ENCODE peak calls at places on chromosomes 1 and 21, in five cellular contexts. One of them, this sample, is unnamed. For H4K20me1, the result is how much of the 10 kb centered on the place peaks cover.

GRCh38 chr1:67430358-67431155 is at the start of gene SERBP1:
- DNase-seq in GM23338: peak
- DNase-seq in HCT116: peak
- DNase-seq in PC-3: peak
- DNase-seq in SK-N-SH: peak
- DNase-seq in this sample: peak

GRCh38 chr1:119048624-119049404 is 60.7 kb upstream of the TBX15 start:
- DNase-seq in HCT116: no peak
- DNase-seq in SK-N-SH: no peak
- DNase-seq in GM23338: no peak
- DNase-seq in PC-3: no peak
- DNase-seq in this sample: no peak

GRCh38 chr21:38660333-38661295 is 145.1 kb upstream of the ETS2 start:
- DNase-seq in GM23338: peak
- DNase-seq in HCT116: no peak
- DNase-seq in SK-N-SH: peak
- DNase-seq in PC-3: no peak
- DNase-seq in this sample: no peak

GRCh38 chr1:2090216-2090890 is 40.1 kb downstream of the PRKCZ start:
- DNase-seq in HCT116: no peak
- DNase-seq in GM23338: no peak
- DNase-seq in SK-N-SH: no peak
- DNase-seq in PC-3: no peak
- DNase-seq in this sample: no peak

GRCh38 chr1:21607549-21608529 is 61.3 kb downstream of the RAP1GAP start:
- DNase-seq in HCT116: peak
- DNase-seq in PC-3: peak
- DNase-seq in GM23338: peak
- DNase-seq in SK-N-SH: peak
- DNase-seq in this sample: peak

GRCh38 chr1:156582388-156583022 is 3.0 kb downstream of the TTC24 start:
- DNase-seq in PC-3: no peak
- DNase-seq in GM23338: no peak
- DNase-seq in SK-N-SH: no peak
- DNase-seq in HCT116: no peak
- DNase-seq in this sample: peak

GRCh38 chr1:180151508-180151907 is 3.2 kb upstream of the QSOX1 start:
- DNase-seq in PC-3: peak
- DNase-seq in SK-N-SH: no peak
- DNase-seq in HCT116: no peak
- DNase-seq in GM23338: no peak
- DNase-seq in this sample: no peak

GRCh38 chr21:37461494-37461893 is 94.9 kb downstream of the DYRK1A start:
- DNase-seq in GM23338: no peak
- DNase-seq in PC-3: no peak
- DNase-seq in HCT116: no peak
- DNase-seq in SK-N-SH: no peak
- DNase-seq in this sample: no peak

GRCh38 chr1:32398401-32398800 is 4.2 kb upstream of the BSDC1 start:
- DNase-seq in SK-N-SH: no peak
- DNase-seq in GM23338: no peak
- DNase-seq in PC-3: no peak
- DNase-seq in HCT116: no peak
- DNase-seq in this sample: no peak

GRCh38 chr1:97423397-97423796 is 497.4 kb downstream of the DPYD start:
- DNase-seq in HCT116: no peak
- DNase-seq in PC-3: no peak
- DNase-seq in GM23338: no peak
- DNase-seq in SK-N-SH: no peak
- DNase-seq in this sample: no peak

GRCh38 chr1:239930646-239931262 is 160.9 kb upstream of the FMN2 start:
- DNase-seq in GM23338: no peak
- DNase-seq in SK-N-SH: no peak
- DNase-seq in PC-3: peak
- DNase-seq in HCT116: no peak
- DNase-seq in this sample: no peak

GRCh38 chr1:145988773-145989172 is 7.6 kb downstream of the TXNIP start:
- DNase-seq in GM23338: no peak
- DNase-seq in PC-3: no peak
- DNase-seq in SK-N-SH: no peak
- DNase-seq in HCT116: no peak
- DNase-seq in this sample: no peak

GRCh38 chr1:94118471-94118870 is 2.5 kb downstream of the ABCA4 start:
- DNase-seq in HCT116: no peak
- DNase-seq in GM23338: no peak
- DNase-seq in SK-N-SH: no peak
- DNase-seq in PC-3: no peak
- DNase-seq in this sample: no peak

GRCh38 chr1:226134170-226135058 is 52.1 kb downstream of the ACBD3 start:
- DNase-seq in SK-N-SH: no peak
- DNase-seq in HCT116: no peak
- DNase-seq in GM23338: no peak
- DNase-seq in PC-3: no peak
- DNase-seq in this sample: no peak

GRCh38 chr1:43750083-43750482 is 42.7 kb downstream of the ST3GAL3 start:
- DNase-seq in PC-3: peak
- DNase-seq in HCT116: no peak
- DNase-seq in SK-N-SH: no peak
- DNase-seq in GM23338: no peak
- DNase-seq in this sample: no peak

GRCh38 chr1:86381223-86381622 is 14.9 kb downstream of the ODF2L start:
- DNase-seq in HCT116: no peak
- DNase-seq in GM23338: no peak
- DNase-seq in SK-N-SH: no peak
- DNase-seq in PC-3: no peak
- DNase-seq in this sample: no peak

GRCh38 chr1:113103048-113103447 is 30.1 kb downstream of the LRIG2 start:
- DNase-seq in PC-3: peak
- DNase-seq in SK-N-SH: no peak
- DNase-seq in HCT116: peak
- DNase-seq in GM23338: no peak
- DNase-seq in this sample: no peak

GRCh38 chr21:42753804-42754203 is 100.4 kb downstream of the PDE9A start:
- DNase-seq in PC-3: no peak
- DNase-seq in HCT116: no peak
- DNase-seq in SK-N-SH: no peak
- DNase-seq in GM23338: no peak
- DNase-seq in this sample: no peak

GRCh38 chr1:52531473-52531872 is 21.4 kb downstream of the TUT4 start:
- DNase-seq in SK-N-SH: no peak
- DNase-seq in GM23338: no peak
- DNase-seq in HCT116: no peak
- DNase-seq in PC-3: no peak
- DNase-seq in this sample: no peak

GRCh38 chr1:3012511-3013291 is 8.6 kb upstream of the ACTRT2 start:
- DNase-seq in PC-3: peak
- DNase-seq in GM23338: peak
- DNase-seq in HCT116: no peak
- DNase-seq in SK-N-SH: peak
- DNase-seq in this sample: peak

GRCh38 chr1:119093721-119094120 is 46.7 kb downstream of the WARS2 start:
- DNase-seq in PC-3: peak
- DNase-seq in HCT116: no peak
- DNase-seq in GM23338: no peak
- DNase-seq in SK-N-SH: no peak
- DNase-seq in this sample: no peak

GRCh38 chr1:236141447-236142357 is 637 bp upstream of the GPR137B start:
- DNase-seq in PC-3: peak
- DNase-seq in HCT116: no peak
- DNase-seq in GM23338: peak
- DNase-seq in SK-N-SH: peak
- DNase-seq in this sample: peak

GRCh38 chr1:213669964-213670691 is 317.6 kb upstream of the PROX1 start:
- DNase-seq in PC-3: no peak
- DNase-seq in GM23338: peak
- DNase-seq in SK-N-SH: no peak
- DNase-seq in HCT116: no peak
- DNase-seq in this sample: peak

GRCh38 chr21:23861908-23862504 is 1745.3 kb downstream of the MRPL39 start:
- DNase-seq in GM23338: no peak
- DNase-seq in SK-N-SH: no peak
- DNase-seq in PC-3: no peak
- DNase-seq in HCT116: no peak
- DNase-seq in this sample: no peak

GRCh38 chr1:214414691-214415090 is 133.7 kb downstream of the SMYD2 start:
- DNase-seq in PC-3: no peak
- DNase-seq in HCT116: no peak
- DNase-seq in SK-N-SH: no peak
- DNase-seq in GM23338: no peak
- DNase-seq in this sample: no peak

GRCh38 chr1:182956708-182957365 is 3.9 kb upstream of the SHCBP1L start:
- DNase-seq in SK-N-SH: no peak
- DNase-seq in PC-3: no peak
- DNase-seq in GM23338: no peak
- DNase-seq in HCT116: no peak
- DNase-seq in this sample: no peak
- H4K20me1 ChIP-seq in SK-N-SH: under half
- H4K20me1 ChIP-seq in PC-3: under half
- H4K20me1 ChIP-seq in GM23338: under half
- H4K20me1 ChIP-seq in HCT116: under half
- H4K20me1 ChIP-seq in this sample: under half

DNA sequence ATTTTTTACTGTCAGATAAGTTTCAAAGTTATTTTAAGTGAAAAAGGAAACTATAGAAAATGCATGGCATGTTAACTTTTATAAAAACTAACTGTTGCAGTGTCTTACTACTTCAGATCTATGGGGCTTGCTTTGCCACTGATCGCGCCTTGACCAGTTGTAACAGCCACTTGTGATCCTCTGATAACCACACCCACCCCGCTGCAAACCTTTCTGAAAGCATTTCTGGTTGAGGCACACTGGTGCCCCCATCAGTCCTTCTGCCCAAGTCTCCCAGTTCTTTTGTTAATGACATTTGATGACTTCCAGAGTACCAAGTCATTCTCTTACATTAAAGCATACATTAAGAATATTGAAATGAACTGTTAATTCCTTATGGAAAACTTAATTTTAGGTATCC is 64.9 kb downstream of the PRDM2 start:
- DNase-seq in HCT116: no peak
- DNase-seq in PC-3: no peak
- DNase-seq in SK-N-SH: no peak
- DNase-seq in GM23338: peak
- DNase-seq in this sample: peak
- TF ChIP-seq CTCF in HCT116: no peak
- TF ChIP-seq CTCF in PC-3: no peak
- TF ChIP-seq CTCF in SK-N-SH: no peak
- TF ChIP-seq CTCF in GM23338: no peak
- TF ChIP-seq CTCF in this sample: peak

DNA sequence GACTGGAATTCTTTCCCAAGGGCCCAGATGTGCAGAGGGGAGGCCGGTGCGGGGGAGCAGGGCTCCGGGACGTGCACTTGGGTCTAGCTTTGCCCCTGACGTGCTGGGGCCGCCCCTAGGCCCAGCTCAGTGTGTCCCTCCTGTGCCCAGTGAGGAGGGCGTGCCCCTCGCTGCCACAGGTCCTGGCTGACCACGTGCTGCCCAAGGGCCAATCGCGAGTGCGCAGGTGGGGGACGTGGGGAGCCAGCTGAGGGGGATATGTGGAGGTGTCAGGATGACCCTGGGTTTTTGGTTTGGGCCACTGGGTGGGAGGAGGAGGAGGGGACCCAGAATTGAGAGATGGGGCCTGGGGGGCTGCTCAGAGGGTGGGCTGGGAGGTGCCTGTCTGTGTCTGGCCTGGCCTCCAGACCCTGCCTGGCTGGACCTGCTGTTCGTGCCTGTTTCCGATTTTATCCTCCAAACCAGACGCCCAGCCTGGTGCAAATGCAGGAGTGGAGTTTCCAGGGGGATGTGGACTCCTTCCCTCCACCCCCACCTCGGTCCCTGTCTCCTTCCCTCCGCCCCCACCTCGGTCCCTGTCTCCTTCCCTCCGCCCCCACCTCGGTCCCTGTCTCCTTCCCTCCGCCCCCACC is 6.1 kb upstream of the RNF223 start:
- DNase-seq in SK-N-SH: peak
- DNase-seq in PC-3: peak
- DNase-seq in GM23338: peak
- DNase-seq in HCT116: peak
- DNase-seq in this sample: no peak
- TF ChIP-seq EZH2phosphoT487 in SK-N-SH: no peak
- TF ChIP-seq EZH2phosphoT487 in PC-3: no peak
- TF ChIP-seq EZH2phosphoT487 in GM23338: no peak
- TF ChIP-seq EZH2phosphoT487 in HCT116: no peak
- TF ChIP-seq EZH2phosphoT487 in this sample: no peak

GRCh38 chr1:36247538-36247937 is 23.3 kb downstream of the THRAP3 start:
- DNase-seq in HCT116: no peak
- DNase-seq in PC-3: no peak
- DNase-seq in GM23338: no peak
- DNase-seq in SK-N-SH: no peak
- DNase-seq in this sample: no peak

GRCh38 chr1:36256558-36257374 is 32.5 kb downstream of the THRAP3 start:
- DNase-seq in HCT116: no peak
- DNase-seq in SK-N-SH: no peak
- DNase-seq in PC-3: no peak
- DNase-seq in GM23338: no peak
- DNase-seq in this sample: peak

GRCh38 chr1:36253463-36253862 is 29.2 kb downstream of the THRAP3 start:
- DNase-seq in GM23338: no peak
- DNase-seq in HCT116: no peak
- DNase-seq in SK-N-SH: no peak
- DNase-seq in PC-3: no peak
- DNase-seq in this sample: no peak

GRCh38 chr1:36248250-36248894 is 24.1 kb downstream of the THRAP3 start:
- DNase-seq in SK-N-SH: no peak
- DNase-seq in HCT116: peak
- DNase-seq in GM23338: no peak
- DNase-seq in PC-3: peak
- DNase-seq in this sample: no peak

GRCh38 chr1:36251794-36252481 is 27.7 kb downstream of the THRAP3 start:
- DNase-seq in PC-3: peak
- DNase-seq in SK-N-SH: no peak
- DNase-seq in GM23338: no peak
- DNase-seq in HCT116: no peak
- DNase-seq in this sample: no peak
- H4K20me1 ChIP-seq in PC-3: half or more
- H4K20me1 ChIP-seq in SK-N-SH: half or more
- H4K20me1 ChIP-seq in GM23338: half or more
- H4K20me1 ChIP-seq in HCT116: under half
- H4K20me1 ChIP-seq in this sample: under half

This sample was measured in OCI-LY7.